ENCODE peak calls at places on chromosomes 4 and X, in five cellular contexts. F is amygdala, M is tibial nerve, U is mammary epithelial cell, R is GOT3. S is an unnamed sample.
A peak's percentile ranks its signal among the peaks of the same experiment; 100 is the strongest.

GRCh38 chrX:139559383-139560042 is 29.0 kb downstream of the F9 start:
- DNase-seq in M (peak; percentile 72), U (peak; percentile 48), F (no peak), R (no peak), S (no peak)

GRCh38 chr4:81366786-81367185 is 104.9 kb downstream of the RASGEF1B start:
- DNase-seq in M (no peak), U (no peak), F (no peak), R (no peak), S (no peak)

GRCh38 chr4:107721436-107722090 is 1.5 kb upstream of the PAPSS1 start:
- DNase-seq in M (no peak), U (no peak), R (no peak), F (no peak), S (no peak)

GRCh38 chrX:115017455-115017854 is at the start of gene IL13RA2:
- DNase-seq in M (no peak), F (no peak), R (no peak), U (no peak), S (no peak)

GRCh38 chr4:5710962-5711478 is at the start of gene EVC:
- DNase-seq in M (peak; percentile 67), U (peak; percentile 58), F (peak; percentile 34), R (no peak), S (no peak)

GRCh38 chrX:38220024-38220935 is at the start of gene SRPX:
- DNase-seq in F (peak; percentile 1), R (no peak), M (peak; percentile 20), U (peak; percentile 54), S (peak; percentile 12)

GRCh38 chrX:68018248-68019203 is 414.8 kb downstream of the OPHN1 start:
- DNase-seq in R (no peak), U (peak; percentile 26), M (no peak), F (peak; percentile 0), S (no peak)

GRCh38 chrX:17425551-17425950 is 50.6 kb downstream of the NHS start:
- DNase-seq in F (no peak), M (no peak), R (no peak), U (no peak), S (no peak)

GRCh38 chr4:8308856-8309771 is 39.6 kb downstream of the HTRA3 start:
- DNase-seq in M (peak; percentile 50), R (no peak), U (no peak), F (no peak), S (no peak)

GRCh38 chr4:94814237-94814636 is 56.5 kb downstream of the BMPR1B start:
- DNase-seq in F (no peak), U (no peak), R (no peak), M (no peak), S (no peak)

GRCh38 chr4:1767058-1767769 is 25.9 kb upstream of the FGFR3 start:
- DNase-seq in U (no peak), F (peak; percentile 50), M (no peak), R (no peak), S (no peak)

GRCh38 chr4:128635141-128635911 is 174.2 kb upstream of the JADE1 start:
- DNase-seq in U (no peak), F (peak; percentile 70), R (no peak), M (no peak), S (no peak)

S was measured in T1000.